ENCODE peak calls at places on chromosomes 6 and 20, in seven cellular contexts. One of them, this sample, is unnamed.

GRCh38 chr20:17859616-17860232 is 108.9 kb downstream of the SNX5 start:
- DNase-seq in aorta: no peak
- DNase-seq in cardiac muscle cell: peak; percentile 71
- DNase-seq in adrenal gland: peak; percentile 53
- DNase-seq in psoas muscle: no peak
- DNase-seq in NT2/D1: no peak
- DNase-seq in SK-N-SH: no peak
- DNase-seq in this sample: no peak

GRCh38 chr6:11042025-11042749 is 1.9 kb downstream of the ELOVL2 start:
- DNase-seq in aorta: no peak
- DNase-seq in cardiac muscle cell: no peak
- DNase-seq in adrenal gland: no peak
- DNase-seq in psoas muscle: no peak
- DNase-seq in NT2/D1: no peak
- DNase-seq in SK-N-SH: no peak
- DNase-seq in this sample: no peak

GRCh38 chr6:19502301-19502700 is 334.9 kb upstream of the ID4 start:
- DNase-seq in aorta: no peak
- DNase-seq in cardiac muscle cell: no peak
- DNase-seq in adrenal gland: no peak
- DNase-seq in psoas muscle: no peak
- DNase-seq in NT2/D1: no peak
- DNase-seq in SK-N-SH: no peak
- DNase-seq in this sample: no peak

GRCh38 chr20:37327748-37328147 is 18.2 kb upstream of the SRC start:
- DNase-seq in aorta: peak; percentile 94
- DNase-seq in cardiac muscle cell: no peak
- DNase-seq in adrenal gland: peak; percentile 67
- DNase-seq in psoas muscle: peak; percentile 79
- DNase-seq in NT2/D1: no peak
- DNase-seq in SK-N-SH: no peak
- DNase-seq in this sample: no peak

GRCh38 chr6:169654590-169655391 is 47.0 kb downstream of the WDR27 start:
- DNase-seq in aorta: peak; percentile 91
- DNase-seq in cardiac muscle cell: peak; percentile 74
- DNase-seq in adrenal gland: peak; percentile 77
- DNase-seq in psoas muscle: peak; percentile 69
- DNase-seq in NT2/D1: no peak
- DNase-seq in SK-N-SH: peak; percentile 68
- DNase-seq in this sample: peak; percentile 38

GRCh38 chr6:32460528-32460927 is 20.8 kb downstream of the HLA-DRA start:
- DNase-seq in aorta: no peak
- DNase-seq in cardiac muscle cell: no peak
- DNase-seq in adrenal gland: no peak
- DNase-seq in psoas muscle: no peak
- DNase-seq in NT2/D1: no peak
- DNase-seq in SK-N-SH: no peak
- DNase-seq in this sample: no peak

GRCh38 chr6:127880452-127880851 is 20.4 kb downstream of the THEMIS start:
- DNase-seq in aorta: no peak
- DNase-seq in cardiac muscle cell: no peak
- DNase-seq in adrenal gland: no peak
- DNase-seq in psoas muscle: no peak
- DNase-seq in NT2/D1: no peak
- DNase-seq in SK-N-SH: no peak
- DNase-seq in this sample: no peak

GRCh38 chr20:5073154-5074049 is 46.4 kb downstream of the PCNA start:
- DNase-seq in aorta: peak; percentile 96
- DNase-seq in cardiac muscle cell: no peak
- DNase-seq in adrenal gland: peak; percentile 96
- DNase-seq in psoas muscle: peak; percentile 85
- DNase-seq in NT2/D1: no peak
- DNase-seq in SK-N-SH: peak; percentile 30
- DNase-seq in this sample: peak; percentile 56

GRCh38 chr6:15577550-15578171 is 85.2 kb downstream of the DTNBP1 start:
- DNase-seq in aorta: no peak
- DNase-seq in cardiac muscle cell: no peak
- DNase-seq in adrenal gland: no peak
- DNase-seq in psoas muscle: no peak
- DNase-seq in NT2/D1: no peak
- DNase-seq in SK-N-SH: no peak
- DNase-seq in this sample: no peak

GRCh38 chr20:17966432-17967312 is 1.9 kb downstream of the SNX5 start:
- DNase-seq in aorta: no peak
- DNase-seq in cardiac muscle cell: peak; percentile 29
- DNase-seq in adrenal gland: no peak
- DNase-seq in psoas muscle: no peak
- DNase-seq in NT2/D1: no peak
- DNase-seq in SK-N-SH: peak; percentile 55
- DNase-seq in this sample: no peak

GRCh38 chr6:33384581-33385020 is 7.0 kb upstream of the KIFC1 start:
- DNase-seq in aorta: no peak
- DNase-seq in cardiac muscle cell: no peak
- DNase-seq in adrenal gland: no peak
- DNase-seq in psoas muscle: no peak
- DNase-seq in NT2/D1: no peak
- DNase-seq in SK-N-SH: no peak
- DNase-seq in this sample: no peak

GRCh38 chr20:62704341-62704948 is 4.2 kb upstream of the NTSR1 start:
- DNase-seq in aorta: no peak
- DNase-seq in cardiac muscle cell: peak; percentile 73
- DNase-seq in adrenal gland: peak; percentile 97
- DNase-seq in psoas muscle: peak; percentile 79
- DNase-seq in NT2/D1: no peak
- DNase-seq in SK-N-SH: peak; percentile 85
- DNase-seq in this sample: peak; percentile 99

GRCh38 chr6:82712826-82713225 is 349.2 kb downstream of the TPBG start:
- DNase-seq in aorta: no peak
- DNase-seq in cardiac muscle cell: no peak
- DNase-seq in adrenal gland: no peak
- DNase-seq in psoas muscle: no peak
- DNase-seq in NT2/D1: no peak
- DNase-seq in SK-N-SH: peak; percentile 12
- DNase-seq in this sample: no peak

GRCh38 chr6:108673153-108673552 is 112.4 kb downstream of the FOXO3 start:
- DNase-seq in aorta: no peak
- DNase-seq in cardiac muscle cell: no peak
- DNase-seq in adrenal gland: no peak
- DNase-seq in psoas muscle: no peak
- DNase-seq in NT2/D1: no peak
- DNase-seq in SK-N-SH: no peak
- DNase-seq in this sample: no peak

GRCh38 chr6:26536571-26537159 is 1.5 kb upstream of the HMGN4 start:
- DNase-seq in aorta: no peak
- DNase-seq in cardiac muscle cell: peak; percentile 30
- DNase-seq in adrenal gland: peak; percentile 35
- DNase-seq in psoas muscle: no peak
- DNase-seq in NT2/D1: no peak
- DNase-seq in SK-N-SH: peak; percentile 41
- DNase-seq in this sample: peak; percentile 50

GRCh38 chr6:53564401-53565065 is 19.6 kb upstream of the GCLC start:
- DNase-seq in aorta: no peak
- DNase-seq in cardiac muscle cell: no peak
- DNase-seq in adrenal gland: no peak
- DNase-seq in psoas muscle: no peak
- DNase-seq in NT2/D1: no peak
- DNase-seq in SK-N-SH: no peak
- DNase-seq in this sample: no peak

GRCh38 chr6:82841309-82841708 is 224.3 kb downstream of the UBE3D start:
- DNase-seq in aorta: no peak
- DNase-seq in cardiac muscle cell: no peak
- DNase-seq in adrenal gland: no peak
- DNase-seq in psoas muscle: no peak
- DNase-seq in NT2/D1: no peak
- DNase-seq in SK-N-SH: no peak
- DNase-seq in this sample: no peak

GRCh38 chr6:43910638-43911353 is 140.8 kb downstream of the VEGFA start:
- DNase-seq in aorta: no peak
- DNase-seq in cardiac muscle cell: no peak
- DNase-seq in adrenal gland: no peak
- DNase-seq in psoas muscle: no peak
- DNase-seq in NT2/D1: no peak
- DNase-seq in SK-N-SH: no peak
- DNase-seq in this sample: no peak

GRCh38 chr6:37580164-37580955 is 80.7 kb upstream of the CCDC167 start:
- DNase-seq in aorta: no peak
- DNase-seq in cardiac muscle cell: no peak
- DNase-seq in adrenal gland: no peak
- DNase-seq in psoas muscle: no peak
- DNase-seq in NT2/D1: no peak
- DNase-seq in SK-N-SH: no peak
- DNase-seq in this sample: no peak

GRCh38 chr6:11208267-11208666 is 24.2 kb downstream of the NEDD9 start:
- DNase-seq in aorta: no peak
- DNase-seq in cardiac muscle cell: no peak
- DNase-seq in adrenal gland: no peak
- DNase-seq in psoas muscle: no peak
- DNase-seq in NT2/D1: no peak
- DNase-seq in SK-N-SH: no peak
- DNase-seq in this sample: no peak

GRCh38 chr6:1596088-1596852 is 13.4 kb upstream of the FOXC1 start:
- DNase-seq in aorta: peak; percentile 88
- DNase-seq in cardiac muscle cell: peak; percentile 71
- DNase-seq in adrenal gland: peak; percentile 60
- DNase-seq in psoas muscle: peak; percentile 56
- DNase-seq in NT2/D1: no peak
- DNase-seq in SK-N-SH: peak; percentile 91
- DNase-seq in this sample: peak; percentile 54

GRCh38 chr6:31776961-31777666 is at the start of gene VWA7:
- DNase-seq in aorta: peak; percentile 88
- DNase-seq in cardiac muscle cell: peak; percentile 94
- DNase-seq in adrenal gland: peak; percentile 57
- DNase-seq in psoas muscle: peak; percentile 73
- DNase-seq in NT2/D1: no peak
- DNase-seq in SK-N-SH: peak; percentile 71
- DNase-seq in this sample: peak; percentile 68

GRCh38 chr20:48672324-48672723 is 155.5 kb downstream of the PREX1 start:
- DNase-seq in aorta: no peak
- DNase-seq in cardiac muscle cell: no peak
- DNase-seq in adrenal gland: no peak
- DNase-seq in psoas muscle: no peak
- DNase-seq in NT2/D1: no peak
- DNase-seq in SK-N-SH: no peak
- DNase-seq in this sample: no peak

GRCh38 chr6:21915707-21916399 is 322.3 kb downstream of the SOX4 start:
- DNase-seq in aorta: no peak
- DNase-seq in cardiac muscle cell: no peak
- DNase-seq in adrenal gland: no peak
- DNase-seq in psoas muscle: no peak
- DNase-seq in NT2/D1: no peak
- DNase-seq in SK-N-SH: no peak
- DNase-seq in this sample: no peak

GRCh38 chr6:82144007-82144851 is 103.3 kb downstream of the IBTK start:
- DNase-seq in aorta: no peak
- DNase-seq in cardiac muscle cell: peak; percentile 37
- DNase-seq in adrenal gland: peak; percentile 73
- DNase-seq in psoas muscle: peak; percentile 16
- DNase-seq in NT2/D1: no peak
- DNase-seq in SK-N-SH: peak; percentile 66
- DNase-seq in this sample: peak; percentile 43

GRCh38 chr20:9508240-9508661 is 6.1 kb upstream of the LAMP5 start:
- DNase-seq in aorta: no peak
- DNase-seq in cardiac muscle cell: no peak
- DNase-seq in adrenal gland: no peak
- DNase-seq in psoas muscle: no peak
- DNase-seq in NT2/D1: no peak
- DNase-seq in SK-N-SH: no peak
- DNase-seq in this sample: no peak
- H3K27me3 ChIP-seq in aorta: no peaks in the 10 kb centered on the region
- H3K27me3 ChIP-seq in cardiac muscle cell: peaks cover 92% of the 10 kb centered on the region
- H3K27me3 ChIP-seq in adrenal gland: peaks cover 49% of the 10 kb centered on the region
- H3K27me3 ChIP-seq in psoas muscle: peaks cover 6% of the 10 kb centered on the region
- H3K27me3 ChIP-seq in NT2/D1: peaks cover 84% of the 10 kb centered on the region
- H3K27me3 ChIP-seq in SK-N-SH: no peaks in the 10 kb centered on the region
- H3K27me3 ChIP-seq in this sample: no peaks in the 10 kb centered on the region

GRCh38 chr20:20491110-20491783 is 123.3 kb downstream of the INSM1 start:
- DNase-seq in aorta: no peak
- DNase-seq in cardiac muscle cell: no peak
- DNase-seq in adrenal gland: no peak
- DNase-seq in psoas muscle: no peak
- DNase-seq in NT2/D1: no peak
- DNase-seq in SK-N-SH: no peak
- DNase-seq in this sample: no peak
- H3K36me3 ChIP-seq in aorta: no peaks in the 10 kb centered on the region
- H3K36me3 ChIP-seq in cardiac muscle cell: no peaks in the 10 kb centered on the region
- H3K36me3 ChIP-seq in adrenal gland: no peaks in the 10 kb centered on the region
- H3K36me3 ChIP-seq in psoas muscle: peaks cover 10% of the 10 kb centered on the region
- H3K36me3 ChIP-seq in NT2/D1: no peaks in the 10 kb centered on the region
- H3K36me3 ChIP-seq in SK-N-SH: peaks cover 2% of the 10 kb centered on the region
- H3K36me3 ChIP-seq in this sample: no peaks in the 10 kb centered on the region

GRCh38 chr6:134722996-134723871 is 226.7 kb downstream of the ALDH8A1 start:
- DNase-seq in aorta: no peak
- DNase-seq in cardiac muscle cell: no peak
- DNase-seq in adrenal gland: no peak
- DNase-seq in psoas muscle: no peak
- DNase-seq in NT2/D1: no peak
- DNase-seq in SK-N-SH: peak; percentile 39
- DNase-seq in this sample: peak; percentile 20

GRCh38 chr6:134721095-134721400 is 228.9 kb downstream of the ALDH8A1 start:
- DNase-seq in aorta: no peak
- DNase-seq in cardiac muscle cell: no peak
- DNase-seq in adrenal gland: no peak
- DNase-seq in psoas muscle: no peak
- DNase-seq in NT2/D1: no peak
- DNase-seq in SK-N-SH: no peak
- DNase-seq in this sample: no peak

GRCh38 chr6:134720353-134721094 is 229.4 kb downstream of the ALDH8A1 start:
- DNase-seq in aorta: no peak
- DNase-seq in cardiac muscle cell: no peak
- DNase-seq in adrenal gland: peak; percentile 52
- DNase-seq in psoas muscle: no peak
- DNase-seq in NT2/D1: no peak
- DNase-seq in SK-N-SH: peak; percentile 61
- DNase-seq in this sample: peak; percentile 81

GRCh38 chr6:134722429-134722828 is 227.5 kb downstream of the ALDH8A1 start:
- DNase-seq in aorta: no peak
- DNase-seq in cardiac muscle cell: no peak
- DNase-seq in adrenal gland: no peak
- DNase-seq in psoas muscle: no peak
- DNase-seq in NT2/D1: no peak
- DNase-seq in SK-N-SH: no peak
- DNase-seq in this sample: no peak

DNA sequence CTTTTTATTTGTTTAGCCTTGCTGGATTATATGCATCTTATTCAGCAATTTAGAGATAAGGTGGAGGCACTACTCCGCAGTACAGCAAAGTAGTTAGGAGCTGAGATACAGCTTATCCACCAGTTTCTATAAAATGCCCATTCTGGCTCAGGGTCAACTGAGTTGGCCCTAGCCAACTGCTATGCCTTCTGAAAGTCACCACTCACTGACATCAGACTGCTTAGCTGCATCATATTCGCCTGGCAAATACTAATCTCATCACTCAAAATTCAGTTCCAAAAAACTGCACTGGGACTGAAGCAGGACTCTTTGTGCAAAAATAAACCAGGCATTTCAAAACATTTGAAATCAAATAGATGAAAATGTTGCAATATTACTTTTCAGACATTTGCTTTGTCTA is 230.1 kb downstream of the ALDH8A1 start:
- DNase-seq in aorta: no peak
- DNase-seq in cardiac muscle cell: no peak
- DNase-seq in adrenal gland: no peak
- DNase-seq in psoas muscle: no peak
- DNase-seq in NT2/D1: no peak
- DNase-seq in SK-N-SH: peak; percentile 19
- DNase-seq in this sample: peak; percentile 51
- H3K27me3 ChIP-seq in aorta: no peaks in the 10 kb centered on the region
- H3K27me3 ChIP-seq in cardiac muscle cell: no peaks in the 10 kb centered on the region
- H3K27me3 ChIP-seq in adrenal gland: no peaks in the 10 kb centered on the region
- H3K27me3 ChIP-seq in psoas muscle: no peaks in the 10 kb centered on the region
- H3K27me3 ChIP-seq in NT2/D1: no peaks in the 10 kb centered on the region
- H3K27me3 ChIP-seq in SK-N-SH: no peaks in the 10 kb centered on the region
- H3K27me3 ChIP-seq in this sample: no peaks in the 10 kb centered on the region

GRCh38 chr6:6003334-6004146 is 3.2 kb downstream of the NRN1 start:
- DNase-seq in aorta: peak; percentile 80
- DNase-seq in cardiac muscle cell: peak; percentile 56
- DNase-seq in adrenal gland: no peak
- DNase-seq in psoas muscle: no peak
- DNase-seq in NT2/D1: no peak
- DNase-seq in SK-N-SH: peak; percentile 72
- DNase-seq in this sample: no peak
- H3K36me3 ChIP-seq in aorta: no peaks in the 10 kb centered on the region
- H3K36me3 ChIP-seq in cardiac muscle cell: no peaks in the 10 kb centered on the region
- H3K36me3 ChIP-seq in adrenal gland: no peaks in the 10 kb centered on the region
- H3K36me3 ChIP-seq in psoas muscle: no peaks in the 10 kb centered on the region
- H3K36me3 ChIP-seq in NT2/D1: no peaks in the 10 kb centered on the region
- H3K36me3 ChIP-seq in SK-N-SH: no peaks in the 10 kb centered on the region
- H3K36me3 ChIP-seq in this sample: no peaks in the 10 kb centered on the region

This sample was measured in BE2C.